ENCODE peak calls at places on chromosomes 6 and 20, in ten cellular contexts. One of them, this sample, is unnamed. For H3K36me3, the result is how much of the 10 kb centered on the place peaks cover.

GRCh38 chr6:108616973-108617372 is 56.3 kb downstream of the FOXO3 start:
- DNase-seq in tibial nerve: no peak
- DNase-seq in A673: no peak
- DNase-seq in lung: no peak
- DNase-seq in adrenal gland: no peak
- DNase-seq in right atrium auricular region: no peak
- DNase-seq in upper lobe of right lung: no peak
- DNase-seq in psoas muscle: no peak
- DNase-seq in heart left ventricle: no peak
- DNase-seq in brain microvascular endothelial cell: no peak
- DNase-seq in this sample: no peak

GRCh38 chr6:157561929-157562810 is 181.2 kb downstream of the ZDHHC14 start:
- DNase-seq in tibial nerve: no peak
- DNase-seq in A673: no peak
- DNase-seq in lung: no peak
- DNase-seq in adrenal gland: no peak
- DNase-seq in right atrium auricular region: no peak
- DNase-seq in upper lobe of right lung: no peak
- DNase-seq in psoas muscle: no peak
- DNase-seq in heart left ventricle: no peak
- DNase-seq in brain microvascular endothelial cell: no peak
- DNase-seq in this sample: no peak

GRCh38 chr6:45478235-45478634 is 100.5 kb upstream of the SUPT3H start:
- DNase-seq in tibial nerve: no peak
- DNase-seq in A673: no peak
- DNase-seq in lung: no peak
- DNase-seq in adrenal gland: no peak
- DNase-seq in right atrium auricular region: no peak
- DNase-seq in upper lobe of right lung: no peak
- DNase-seq in psoas muscle: no peak
- DNase-seq in heart left ventricle: no peak
- DNase-seq in brain microvascular endothelial cell: no peak
- DNase-seq in this sample: no peak

GRCh38 chr6:93621400-93621799 is 202.0 kb upstream of the EPHA7 start:
- DNase-seq in tibial nerve: no peak
- DNase-seq in A673: no peak
- DNase-seq in lung: no peak
- DNase-seq in adrenal gland: no peak
- DNase-seq in right atrium auricular region: no peak
- DNase-seq in upper lobe of right lung: no peak
- DNase-seq in psoas muscle: no peak
- DNase-seq in heart left ventricle: no peak
- DNase-seq in brain microvascular endothelial cell: no peak
- DNase-seq in this sample: no peak

GRCh38 chr6:167153523-167153959 is 4.2 kb downstream of the GPR31 start:
- DNase-seq in tibial nerve: no peak
- DNase-seq in A673: no peak
- DNase-seq in lung: no peak
- DNase-seq in adrenal gland: peak
- DNase-seq in right atrium auricular region: no peak
- DNase-seq in upper lobe of right lung: no peak
- DNase-seq in psoas muscle: no peak
- DNase-seq in heart left ventricle: no peak
- DNase-seq in brain microvascular endothelial cell: peak
- DNase-seq in this sample: no peak

GRCh38 chr6:118896339-118897136 is 2.6 kb downstream of the ASF1A start:
- DNase-seq in tibial nerve: no peak
- DNase-seq in A673: peak
- DNase-seq in lung: no peak
- DNase-seq in adrenal gland: no peak
- DNase-seq in right atrium auricular region: no peak
- DNase-seq in upper lobe of right lung: no peak
- DNase-seq in psoas muscle: no peak
- DNase-seq in heart left ventricle: no peak
- DNase-seq in brain microvascular endothelial cell: peak
- DNase-seq in this sample: no peak

GRCh38 chr6:170292778-170293164 is 1.9 kb upstream of the DLL1 start:
- DNase-seq in tibial nerve: no peak
- DNase-seq in A673: peak
- DNase-seq in lung: no peak
- DNase-seq in adrenal gland: no peak
- DNase-seq in right atrium auricular region: no peak
- DNase-seq in upper lobe of right lung: no peak
- DNase-seq in psoas muscle: no peak
- DNase-seq in heart left ventricle: no peak
- DNase-seq in brain microvascular endothelial cell: no peak
- DNase-seq in this sample: no peak

GRCh38 chr6:3779574-3779849 is 28.0 kb upstream of the PXDC1 start:
- DNase-seq in tibial nerve: no peak
- DNase-seq in A673: no peak
- DNase-seq in lung: no peak
- DNase-seq in adrenal gland: no peak
- DNase-seq in right atrium auricular region: no peak
- DNase-seq in upper lobe of right lung: no peak
- DNase-seq in psoas muscle: no peak
- DNase-seq in heart left ventricle: no peak
- DNase-seq in brain microvascular endothelial cell: no peak
- DNase-seq in this sample: no peak

GRCh38 chr20:25340380-25340779 is 50.3 kb downstream of the ABHD12 start:
- DNase-seq in tibial nerve: no peak
- DNase-seq in A673: no peak
- DNase-seq in lung: no peak
- DNase-seq in adrenal gland: no peak
- DNase-seq in right atrium auricular region: no peak
- DNase-seq in upper lobe of right lung: no peak
- DNase-seq in psoas muscle: no peak
- DNase-seq in heart left ventricle: no peak
- DNase-seq in brain microvascular endothelial cell: no peak
- DNase-seq in this sample: no peak

GRCh38 chr20:25341716-25342680 is 48.6 kb downstream of the ABHD12 start:
- DNase-seq in tibial nerve: no peak
- DNase-seq in A673: no peak
- DNase-seq in lung: no peak
- DNase-seq in adrenal gland: no peak
- DNase-seq in right atrium auricular region: no peak
- DNase-seq in upper lobe of right lung: no peak
- DNase-seq in psoas muscle: no peak
- DNase-seq in heart left ventricle: no peak
- DNase-seq in brain microvascular endothelial cell: no peak
- DNase-seq in this sample: no peak

GRCh38 chr20:25339608-25340007 is 51.0 kb downstream of the ABHD12 start:
- DNase-seq in tibial nerve: no peak
- DNase-seq in A673: no peak
- DNase-seq in lung: peak
- DNase-seq in adrenal gland: no peak
- DNase-seq in right atrium auricular region: no peak
- DNase-seq in upper lobe of right lung: no peak
- DNase-seq in psoas muscle: peak
- DNase-seq in heart left ventricle: no peak
- DNase-seq in brain microvascular endothelial cell: no peak
- DNase-seq in this sample: no peak

GRCh38 chr20:25338112-25339023 is 52.3 kb downstream of the ABHD12 start:
- DNase-seq in tibial nerve: no peak
- DNase-seq in A673: no peak
- DNase-seq in lung: no peak
- DNase-seq in adrenal gland: no peak
- DNase-seq in right atrium auricular region: no peak
- DNase-seq in upper lobe of right lung: no peak
- DNase-seq in psoas muscle: no peak
- DNase-seq in heart left ventricle: no peak
- DNase-seq in brain microvascular endothelial cell: no peak
- DNase-seq in this sample: no peak

GRCh38 chr20:25336561-25337422 is 53.8 kb downstream of the ABHD12 start:
- DNase-seq in tibial nerve: no peak
- DNase-seq in A673: peak
- DNase-seq in lung: no peak
- DNase-seq in adrenal gland: no peak
- DNase-seq in right atrium auricular region: no peak
- DNase-seq in upper lobe of right lung: no peak
- DNase-seq in psoas muscle: no peak
- DNase-seq in heart left ventricle: no peak
- DNase-seq in brain microvascular endothelial cell: peak
- DNase-seq in this sample: no peak
- TF ChIP-seq CTCF in tibial nerve: peak
- TF ChIP-seq CTCF in A673: peak
- TF ChIP-seq CTCF in lung: no peak
- TF ChIP-seq CTCF in adrenal gland: peak
- TF ChIP-seq CTCF in right atrium auricular region: no peak
- TF ChIP-seq CTCF in upper lobe of right lung: peak
- TF ChIP-seq CTCF in psoas muscle: peak
- TF ChIP-seq CTCF in heart left ventricle: peak
- TF ChIP-seq CTCF in brain microvascular endothelial cell: peak
- TF ChIP-seq CTCF in this sample: no peak

DNA sequence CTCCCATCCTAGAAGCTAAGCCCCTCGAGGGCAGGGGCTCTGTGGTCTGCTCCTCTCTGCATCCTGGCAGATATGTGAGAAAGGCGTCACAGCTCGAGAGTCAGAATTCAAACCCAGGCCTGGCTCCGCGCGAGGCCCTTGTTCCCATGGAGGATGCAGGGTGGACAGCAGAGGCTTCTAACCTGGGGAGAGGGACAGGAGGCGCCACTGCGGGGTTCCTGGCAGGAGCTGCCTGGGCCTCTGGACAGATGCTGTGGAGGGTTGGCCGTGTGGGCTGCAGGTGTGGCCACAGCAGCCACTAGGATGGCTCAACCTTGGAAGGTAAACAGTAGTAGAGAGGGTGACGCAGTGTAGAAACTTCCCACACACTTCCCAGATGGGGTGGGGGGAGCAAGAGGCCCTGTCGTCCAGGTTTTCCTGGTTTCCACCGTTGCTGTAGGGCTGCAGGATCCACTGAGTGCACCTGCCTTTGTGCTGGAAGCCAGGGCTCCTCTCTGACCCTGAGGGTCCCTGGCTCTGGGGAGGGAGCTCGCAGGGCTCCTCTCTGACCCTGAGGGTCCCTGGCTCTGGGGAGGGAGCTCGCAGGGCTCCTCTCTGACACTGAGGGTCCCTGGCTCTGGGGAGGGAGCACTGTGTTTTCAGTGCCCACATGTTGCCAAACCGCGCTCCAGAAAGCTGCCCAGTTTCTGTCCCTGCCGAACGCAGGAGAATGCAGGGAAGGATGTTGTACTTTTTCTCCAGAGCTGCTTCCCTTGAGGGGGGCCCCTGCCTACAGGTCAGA is 14.2 kb downstream of the RBM38 start:
- DNase-seq in tibial nerve: no peak
- DNase-seq in A673: no peak
- DNase-seq in lung: no peak
- DNase-seq in adrenal gland: no peak
- DNase-seq in right atrium auricular region: no peak
- DNase-seq in upper lobe of right lung: no peak
- DNase-seq in psoas muscle: peak
- DNase-seq in heart left ventricle: peak
- DNase-seq in brain microvascular endothelial cell: no peak
- DNase-seq in this sample: no peak
- H3K36me3 ChIP-seq in tibial nerve: half or more
- H3K36me3 ChIP-seq in A673: under half
- H3K36me3 ChIP-seq in lung: under half
- H3K36me3 ChIP-seq in adrenal gland: under half
- H3K36me3 ChIP-seq in right atrium auricular region: half or more
- H3K36me3 ChIP-seq in upper lobe of right lung: under half
- H3K36me3 ChIP-seq in psoas muscle: half or more
- H3K36me3 ChIP-seq in heart left ventricle: under half
- H3K36me3 ChIP-seq in brain microvascular endothelial cell: under half
- H3K36me3 ChIP-seq in this sample: under half

GRCh38 chr6:143616741-143617140 is 61.0 kb upstream of the PHACTR2 start:
- DNase-seq in tibial nerve: no peak
- DNase-seq in A673: no peak
- DNase-seq in lung: no peak
- DNase-seq in adrenal gland: no peak
- DNase-seq in right atrium auricular region: no peak
- DNase-seq in upper lobe of right lung: no peak
- DNase-seq in psoas muscle: no peak
- DNase-seq in heart left ventricle: no peak
- DNase-seq in brain microvascular endothelial cell: no peak
- DNase-seq in this sample: no peak

GRCh38 chr6:143615785-143616184 is 62.0 kb upstream of the PHACTR2 start:
- DNase-seq in tibial nerve: no peak
- DNase-seq in A673: no peak
- DNase-seq in lung: no peak
- DNase-seq in adrenal gland: no peak
- DNase-seq in right atrium auricular region: no peak
- DNase-seq in upper lobe of right lung: no peak
- DNase-seq in psoas muscle: no peak
- DNase-seq in heart left ventricle: no peak
- DNase-seq in brain microvascular endothelial cell: no peak
- DNase-seq in this sample: no peak

GRCh38 chr6:143613749-143614148 is 64.0 kb upstream of the PHACTR2 start:
- DNase-seq in tibial nerve: no peak
- DNase-seq in A673: no peak
- DNase-seq in lung: no peak
- DNase-seq in adrenal gland: no peak
- DNase-seq in right atrium auricular region: no peak
- DNase-seq in upper lobe of right lung: no peak
- DNase-seq in psoas muscle: no peak
- DNase-seq in heart left ventricle: no peak
- DNase-seq in brain microvascular endothelial cell: no peak
- DNase-seq in this sample: no peak

GRCh38 chr6:143612186-143612585 is 65.6 kb upstream of the PHACTR2 start:
- DNase-seq in tibial nerve: no peak
- DNase-seq in A673: no peak
- DNase-seq in lung: no peak
- DNase-seq in adrenal gland: no peak
- DNase-seq in right atrium auricular region: no peak
- DNase-seq in upper lobe of right lung: no peak
- DNase-seq in psoas muscle: no peak
- DNase-seq in heart left ventricle: no peak
- DNase-seq in brain microvascular endothelial cell: no peak
- DNase-seq in this sample: no peak

DNA sequence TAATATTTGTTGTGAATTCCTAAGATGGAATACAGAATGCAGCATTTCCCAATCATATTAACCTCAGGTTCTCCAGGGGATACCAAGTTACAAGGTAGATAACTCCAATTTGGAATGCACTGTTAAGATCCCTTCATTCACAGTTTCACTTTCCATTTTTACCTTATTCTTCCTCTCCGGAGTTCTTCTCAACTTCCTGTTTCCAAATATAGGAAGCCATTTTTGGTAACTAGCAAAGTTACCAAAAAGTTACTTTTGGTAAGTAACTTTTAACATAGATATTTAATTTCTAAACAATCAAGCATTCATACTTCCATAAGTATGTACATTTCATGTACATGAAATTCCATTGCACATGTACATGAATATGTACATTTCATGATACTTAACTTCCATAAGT is 63.5 kb upstream of the PHACTR2 start:
- DNase-seq in tibial nerve: no peak
- DNase-seq in A673: no peak
- DNase-seq in lung: no peak
- DNase-seq in adrenal gland: no peak
- DNase-seq in right atrium auricular region: no peak
- DNase-seq in upper lobe of right lung: no peak
- DNase-seq in psoas muscle: no peak
- DNase-seq in heart left ventricle: no peak
- DNase-seq in brain microvascular endothelial cell: no peak
- DNase-seq in this sample: no peak
- H3K4me3 ChIP-seq in tibial nerve: no peak
- H3K4me3 ChIP-seq in A673: no peak
- H3K4me3 ChIP-seq in lung: no peak
- H3K4me3 ChIP-seq in adrenal gland: no peak
- H3K4me3 ChIP-seq in right atrium auricular region: no peak
- H3K4me3 ChIP-seq in upper lobe of right lung: peak
- H3K4me3 ChIP-seq in psoas muscle: no peak
- H3K4me3 ChIP-seq in heart left ventricle: no peak
- H3K4me3 ChIP-seq in brain microvascular endothelial cell: no peak
- H3K4me3 ChIP-seq in this sample: no peak

GRCh38 chr20:57222631-57222950 is 43.9 kb downstream of the BMP7 start:
- DNase-seq in tibial nerve: no peak
- DNase-seq in A673: no peak
- DNase-seq in lung: no peak
- DNase-seq in adrenal gland: no peak
- DNase-seq in right atrium auricular region: no peak
- DNase-seq in upper lobe of right lung: no peak
- DNase-seq in psoas muscle: no peak
- DNase-seq in heart left ventricle: no peak
- DNase-seq in brain microvascular endothelial cell: no peak
- DNase-seq in this sample: no peak

GRCh38 chr20:57224641-57225138 is 41.8 kb downstream of the BMP7 start:
- DNase-seq in tibial nerve: no peak
- DNase-seq in A673: peak
- DNase-seq in lung: no peak
- DNase-seq in adrenal gland: no peak
- DNase-seq in right atrium auricular region: no peak
- DNase-seq in upper lobe of right lung: no peak
- DNase-seq in psoas muscle: no peak
- DNase-seq in heart left ventricle: peak
- DNase-seq in brain microvascular endothelial cell: no peak
- DNase-seq in this sample: no peak

GRCh38 chr20:57225197-57225733 is 41.2 kb downstream of the BMP7 start:
- DNase-seq in tibial nerve: no peak
- DNase-seq in A673: no peak
- DNase-seq in lung: no peak
- DNase-seq in adrenal gland: no peak
- DNase-seq in right atrium auricular region: no peak
- DNase-seq in upper lobe of right lung: no peak
- DNase-seq in psoas muscle: no peak
- DNase-seq in heart left ventricle: no peak
- DNase-seq in brain microvascular endothelial cell: no peak
- DNase-seq in this sample: no peak

GRCh38 chr20:57221916-57222630 is 44.4 kb downstream of the BMP7 start:
- DNase-seq in tibial nerve: no peak
- DNase-seq in A673: no peak
- DNase-seq in lung: no peak
- DNase-seq in adrenal gland: no peak
- DNase-seq in right atrium auricular region: no peak
- DNase-seq in upper lobe of right lung: no peak
- DNase-seq in psoas muscle: peak
- DNase-seq in heart left ventricle: no peak
- DNase-seq in brain microvascular endothelial cell: no peak
- DNase-seq in this sample: no peak

GRCh38 chr20:57223648-57224489 is 42.6 kb downstream of the BMP7 start:
- DNase-seq in tibial nerve: peak
- DNase-seq in A673: peak
- DNase-seq in lung: no peak
- DNase-seq in adrenal gland: peak
- DNase-seq in right atrium auricular region: peak
- DNase-seq in upper lobe of right lung: no peak
- DNase-seq in psoas muscle: peak
- DNase-seq in heart left ventricle: peak
- DNase-seq in brain microvascular endothelial cell: no peak
- DNase-seq in this sample: no peak
- TF ChIP-seq CTCF in tibial nerve: peak
- TF ChIP-seq CTCF in A673: peak
- TF ChIP-seq CTCF in lung: no peak
- TF ChIP-seq CTCF in adrenal gland: no peak
- TF ChIP-seq CTCF in right atrium auricular region: no peak
- TF ChIP-seq CTCF in upper lobe of right lung: no peak
- TF ChIP-seq CTCF in psoas muscle: no peak
- TF ChIP-seq CTCF in heart left ventricle: no peak
- TF ChIP-seq CTCF in brain microvascular endothelial cell: no peak
- TF ChIP-seq CTCF in this sample: no peak

This sample was measured in kidney epithelial cell.